ENCODE peak calls at places on chromosome 5, in four cellular contexts. One of them, this sample, is unnamed.

GRCh38 chr5:135159626-135160025 is 125.6 kb upstream of the PITX1 start:
- DNase-seq in IMR-90: no peak
- DNase-seq in H1: no peak
- DNase-seq in mesendoderm: peak; percentile 71
- DNase-seq in this sample: no peak

GRCh38 chr5:15529821-15530220 is 29.8 kb downstream of the FBXL7 start:
- DNase-seq in IMR-90: peak; percentile 45
- DNase-seq in H1: no peak
- DNase-seq in mesendoderm: no peak
- DNase-seq in this sample: no peak

GRCh38 chr5:154753792-154754191 is 1.4 kb upstream of the LARP1 start:
- DNase-seq in IMR-90: peak; percentile 97
- DNase-seq in H1: no peak
- DNase-seq in mesendoderm: peak; percentile 45
- DNase-seq in this sample: no peak

GRCh38 chr5:141564216-141564692 is 54.5 kb downstream of the DIAPH1 start:
- DNase-seq in IMR-90: peak; percentile 97
- DNase-seq in H1: peak; percentile 62
- DNase-seq in mesendoderm: peak; percentile 99
- DNase-seq in this sample: peak; percentile 67

GRCh38 chr5:108579236-108579635 is 168.5 kb upstream of the FER start:
- DNase-seq in IMR-90: no peak
- DNase-seq in H1: no peak
- DNase-seq in mesendoderm: peak; percentile 25
- DNase-seq in this sample: peak; percentile 40

GRCh38 chr5:151480859-151481258 is 33.5 kb downstream of the SLC36A1 start:
- DNase-seq in IMR-90: peak; percentile 85
- DNase-seq in H1: no peak
- DNase-seq in mesendoderm: peak; percentile 65
- DNase-seq in this sample: no peak

GRCh38 chr5:145158654-145159199 is 676.4 kb downstream of the PRELID2 start:
- DNase-seq in IMR-90: no peak
- DNase-seq in H1: no peak
- DNase-seq in mesendoderm: peak; percentile 28
- DNase-seq in this sample: no peak

GRCh38 chr5:145925353-145925752 is 11.0 kb upstream of the SH3RF2 start:
- DNase-seq in IMR-90: peak; percentile 86
- DNase-seq in H1: no peak
- DNase-seq in mesendoderm: peak; percentile 93
- DNase-seq in this sample: no peak

GRCh38 chr5:15995206-15996052 is 184.2 kb downstream of the MARCHF11 start:
- DNase-seq in IMR-90: peak; percentile 55
- DNase-seq in H1: no peak
- DNase-seq in mesendoderm: peak; percentile 68
- DNase-seq in this sample: no peak

DNA sequence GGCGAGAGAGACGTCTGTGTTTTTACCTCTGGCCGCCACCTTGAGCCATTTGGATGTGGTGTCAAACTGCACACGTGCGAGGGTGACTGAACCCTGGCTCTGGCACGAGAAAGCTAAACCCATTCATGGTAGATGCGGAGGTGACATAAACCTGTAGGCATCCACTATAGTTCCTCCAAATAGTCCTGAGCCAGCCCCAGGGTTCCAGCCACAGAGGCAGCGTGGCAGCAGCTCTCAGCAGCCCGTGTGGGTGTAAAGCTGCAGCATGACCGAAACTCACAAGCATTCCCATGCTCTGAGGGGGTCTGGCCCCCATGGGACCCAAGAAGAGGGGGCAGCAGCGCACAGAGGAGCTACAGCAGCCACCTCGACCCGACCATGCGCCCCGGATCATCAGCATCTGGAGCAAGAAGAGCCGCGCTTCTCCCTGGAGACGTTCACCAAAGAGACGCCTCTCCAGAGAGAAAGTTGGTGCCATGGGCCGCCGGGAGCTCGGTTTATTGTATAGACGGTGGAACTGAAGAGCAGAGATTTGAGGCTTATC is 303.8 kb upstream of the IRX4 start:
- DNase-seq in IMR-90: no peak
- DNase-seq in H1: no peak
- DNase-seq in mesendoderm: no peak
- DNase-seq in this sample: no peak
- H3K18ac ChIP-seq in IMR-90: no peak overlapping the region
- H3K18ac ChIP-seq in H1: no peak overlapping the region
- H3K18ac ChIP-seq in mesendoderm: no peak overlapping the region
- H3K18ac ChIP-seq in this sample: no peak overlapping the region

GRCh38 chr5:95022967-95023695 is 261.8 kb downstream of the MCTP1 start:
- DNase-seq in IMR-90: no peak
- DNase-seq in H1: no peak
- DNase-seq in mesendoderm: no peak
- DNase-seq in this sample: no peak
- H4K5ac ChIP-seq in IMR-90: no peak overlapping the region
- H4K5ac ChIP-seq in H1: no peak overlapping the region
- H4K5ac ChIP-seq in mesendoderm: no peak overlapping the region
- H4K5ac ChIP-seq in this sample: no peak overlapping the region

GRCh38 chr5:62374090-62374489 is 29.6 kb downstream of the DIMT1 start:
- DNase-seq in IMR-90: no peak
- DNase-seq in H1: no peak
- DNase-seq in mesendoderm: no peak
- DNase-seq in this sample: no peak
- H3K18ac ChIP-seq in IMR-90: no peak overlapping the region
- H3K18ac ChIP-seq in H1: no peak overlapping the region
- H3K18ac ChIP-seq in mesendoderm: no peak overlapping the region
- H3K18ac ChIP-seq in this sample: no peak overlapping the region

GRCh38 chr5:59720063-59720462 is 173.5 kb downstream of the PDE4D start:
- DNase-seq in IMR-90: no peak
- DNase-seq in H1: no peak
- DNase-seq in mesendoderm: no peak
- DNase-seq in this sample: no peak
- H4K5ac ChIP-seq in IMR-90: no peak overlapping the region
- H4K5ac ChIP-seq in H1: no peak overlapping the region
- H4K5ac ChIP-seq in mesendoderm: no peak overlapping the region
- H4K5ac ChIP-seq in this sample: no peak overlapping the region

GRCh38 chr5:19920761-19921160 is 67.2 kb downstream of the CDH18 start:
- DNase-seq in IMR-90: peak; percentile 63
- DNase-seq in H1: no peak
- DNase-seq in mesendoderm: no peak
- DNase-seq in this sample: no peak

DNA sequence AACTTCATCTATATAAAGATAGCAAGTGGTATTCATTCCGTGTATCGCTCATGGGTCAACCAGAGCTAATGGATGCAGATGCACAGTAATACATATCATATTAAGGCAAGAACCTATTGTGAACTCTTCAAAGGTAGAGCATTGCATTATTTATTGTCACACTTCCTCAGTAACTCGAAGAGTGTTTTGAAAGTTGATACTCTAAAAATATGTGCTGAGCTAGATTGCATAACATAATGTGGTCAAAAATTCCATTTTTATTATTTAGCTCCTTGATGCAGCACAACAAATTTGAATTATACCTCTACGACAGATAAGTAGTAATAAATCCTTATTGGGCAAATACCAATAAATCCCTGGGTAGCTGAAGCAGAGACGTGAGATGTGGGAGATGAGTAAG is 70.4 kb downstream of the CDH18 start:
- DNase-seq in IMR-90: no peak
- DNase-seq in H1: no peak
- DNase-seq in mesendoderm: no peak
- DNase-seq in this sample: no peak
- H3K18ac ChIP-seq in IMR-90: no peak overlapping the region
- H3K18ac ChIP-seq in H1: no peak overlapping the region
- H3K18ac ChIP-seq in mesendoderm: no peak overlapping the region
- H3K18ac ChIP-seq in this sample: no peak overlapping the region

DNA sequence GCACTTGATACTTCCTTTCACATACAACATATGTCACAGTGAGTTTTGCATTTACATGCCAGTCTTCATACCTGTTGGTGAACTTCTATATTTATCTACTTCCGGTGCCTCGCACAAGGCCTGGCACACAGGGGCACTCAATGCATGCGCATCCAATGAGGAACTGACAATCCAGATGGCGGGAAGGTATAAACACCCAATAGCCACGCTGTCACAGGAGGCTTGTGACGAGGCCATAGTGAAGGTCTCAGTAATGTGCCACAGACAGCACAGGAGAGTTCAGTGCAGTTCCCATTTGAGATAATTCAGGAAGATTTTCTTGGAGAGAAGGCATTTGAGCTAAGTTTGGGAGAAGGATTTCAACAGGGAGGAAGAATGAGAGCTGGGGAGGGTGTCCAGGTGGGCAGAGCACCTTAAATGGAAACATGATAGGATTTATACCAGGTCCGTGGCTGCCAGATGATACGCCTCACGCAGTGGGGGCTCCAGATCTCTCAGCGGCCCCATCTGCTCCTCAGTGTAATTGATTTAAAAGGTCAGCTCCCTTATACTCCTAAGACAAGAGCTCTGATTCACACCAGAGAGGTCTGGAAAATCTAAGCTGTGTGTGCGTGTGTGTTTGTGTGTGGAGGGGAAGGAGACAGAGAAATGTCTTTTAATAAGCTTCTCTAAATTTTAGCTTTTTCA is 206.2 kb downstream of the DCP2 start:
- DNase-seq in IMR-90: no peak
- DNase-seq in H1: no peak
- DNase-seq in mesendoderm: no peak
- DNase-seq in this sample: no peak
- H4K5ac ChIP-seq in IMR-90: no peak overlapping the region
- H4K5ac ChIP-seq in H1: no peak overlapping the region
- H4K5ac ChIP-seq in mesendoderm: no peak overlapping the region
- H4K5ac ChIP-seq in this sample: no peak overlapping the region

DNA sequence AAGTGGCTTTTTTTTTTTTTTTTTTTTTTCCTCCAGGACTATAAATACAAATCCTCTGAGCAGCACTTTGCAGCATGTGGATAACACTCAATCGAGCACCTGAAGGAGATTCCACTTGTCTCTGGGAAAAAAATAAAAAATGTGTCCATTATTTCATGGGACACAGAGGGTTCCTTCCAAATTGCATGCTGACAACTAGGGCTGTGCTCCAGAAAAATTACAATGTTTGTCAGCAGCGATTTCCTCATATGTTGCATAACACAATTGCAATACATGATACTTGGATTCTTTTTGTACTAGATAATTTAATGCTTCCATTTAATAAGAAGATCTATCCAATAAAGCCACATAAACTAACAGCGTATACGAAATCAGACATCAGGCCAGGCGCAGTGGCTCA is 84.4 kb downstream of the CDH18 start:
- DNase-seq in IMR-90: no peak
- DNase-seq in H1: no peak
- DNase-seq in mesendoderm: no peak
- DNase-seq in this sample: no peak
- H3K18ac ChIP-seq in IMR-90: no peak overlapping the region
- H3K18ac ChIP-seq in H1: no peak overlapping the region
- H3K18ac ChIP-seq in mesendoderm: no peak overlapping the region
- H3K18ac ChIP-seq in this sample: no peak overlapping the region

GRCh38 chr5:179241175-179241574 is 104.1 kb downstream of the ADAMTS2 start:
- DNase-seq in IMR-90: no peak
- DNase-seq in H1: no peak
- DNase-seq in mesendoderm: no peak
- DNase-seq in this sample: peak; percentile 17
- H4K5ac ChIP-seq in IMR-90: no peak overlapping the region
- H4K5ac ChIP-seq in H1: no peak overlapping the region
- H4K5ac ChIP-seq in mesendoderm: no peak overlapping the region
- H4K5ac ChIP-seq in this sample: no peak overlapping the region

This sample was measured in H9.